ENCODE peak calls at places on chromosomes 2 and 18, in nine cellular contexts. U is HCT116, N is adrenal gland, S is heart left ventricle, V is endothelial cell of umbilical vein, I is transverse colon, M is fibroblast of lung, E is left ventricle myocardium inferior, F is stomach. W is an unnamed sample.

GRCh38 chr2:109663721-109664120 is 49.6 kb downstream of the SOWAHC start:
- DNase-seq in U (no peak), N (peak; percentile 76), S (peak; percentile 74), V (no peak), I (no peak), M (peak; percentile 79), E (peak; percentile 53), F (no peak), W (no peak)

GRCh38 chr2:42925742-42926437 is 133.5 kb upstream of the HAAO start:
- DNase-seq in U (no peak), N (no peak), S (peak; percentile 56), V (no peak), I (no peak), M (no peak), E (no peak), F (peak; percentile 85), W (no peak)

GRCh38 chr18:48605408-48605845 is 66.6 kb downstream of the CTIF start:
- DNase-seq in U (peak; percentile 29), N (no peak), S (no peak), V (peak; percentile 48), I (no peak), M (no peak), E (no peak), F (no peak), W (no peak)

GRCh38 chr2:62344472-62344871 is 148.6 kb downstream of the B3GNT2 start:
- DNase-seq in U (no peak), N (no peak), S (no peak), V (no peak), I (no peak), M (no peak), E (no peak), F (no peak), W (no peak)

GRCh38 chr2:8636041-8636491 is 45.8 kb upstream of the ID2 start:
- DNase-seq in U (no peak), N (no peak), S (no peak), V (no peak), I (no peak), M (no peak), E (no peak), F (no peak), W (no peak)

GRCh38 chr2:55519908-55520885 is 679 bp downstream of the CFAP36 start:
- DNase-seq in U (no peak), N (peak; percentile 61), S (no peak), V (peak; percentile 55), I (peak; percentile 24), M (peak; percentile 8), E (no peak), F (no peak), W (peak; percentile 36)

GRCh38 chr2:142944264-142944663 is 66.8 kb downstream of the KYNU start:
- DNase-seq in U (no peak), N (no peak), S (no peak), V (peak; percentile 34), I (no peak), M (peak; percentile 31), E (no peak), F (no peak), W (no peak)

GRCh38 chr2:109396338-109397180 is 217.2 kb downstream of the SEPTIN10 start:
- DNase-seq in U (no peak), N (no peak), S (no peak), V (peak; percentile 33), I (no peak), M (peak; percentile 25), E (no peak), F (no peak), W (no peak)

GRCh38 chr2:27573452-27573851 is 9.4 kb upstream of the ZNF512 start:
- DNase-seq in U (no peak), N (no peak), S (no peak), V (no peak), I (no peak), M (peak; percentile 98), E (no peak), F (no peak), W (no peak)

GRCh38 chr2:27571197-27571596 is 11.6 kb upstream of the ZNF512 start:
- DNase-seq in U (no peak), N (no peak), S (no peak), V (no peak), I (no peak), M (no peak), E (no peak), F (no peak), W (no peak)

GRCh38 chr2:27571681-27572080 is 11.2 kb upstream of the ZNF512 start:
- DNase-seq in U (no peak), N (no peak), S (no peak), V (no peak), I (no peak), M (no peak), E (no peak), F (no peak), W (no peak)

GRCh38 chr2:27572439-27572838 is 10.4 kb upstream of the ZNF512 start:
- DNase-seq in U (no peak), N (no peak), S (no peak), V (no peak), I (no peak), M (no peak), E (no peak), F (no peak), W (no peak)

GRCh38 chr2:27572998-27573429 is 9.8 kb upstream of the ZNF512 start:
- DNase-seq in U (no peak), N (no peak), S (no peak), V (no peak), I (no peak), M (no peak), E (no peak), F (no peak), W (no peak)
- H3K4me1 ChIP-seq in U (no peaks in the 10 kb centered on the region), N (no peaks in the 10 kb centered on the region), S (no peaks in the 10 kb centered on the region), V (peaks cover 2% of the 10 kb centered on the region), I (no peaks in the 10 kb centered on the region), M (no peaks in the 10 kb centered on the region), E (no peaks in the 10 kb centered on the region), F (no peaks in the 10 kb centered on the region), W (no peaks in the 10 kb centered on the region)

GRCh38 chr18:3265564-3266033 is 3.7 kb downstream of the MYL12B start:
- DNase-seq in U (no peak), N (no peak), S (no peak), V (peak; percentile 64), I (no peak), M (no peak), E (no peak), F (no peak), W (no peak)

GRCh38 chr18:3264362-3264761 is 2.4 kb downstream of the MYL12B start:
- DNase-seq in U (no peak), N (peak; percentile 80), S (no peak), V (no peak), I (peak; percentile 35), M (no peak), E (no peak), F (no peak), W (no peak)

GRCh38 chr18:3261035-3261392 is 919 bp upstream of the MYL12B start:
- DNase-seq in U (no peak), N (no peak), S (no peak), V (no peak), I (no peak), M (no peak), E (no peak), F (no peak), W (no peak)

GRCh38 chr18:3261393-3262233 is at the start of gene MYL12B:
- DNase-seq in U (peak; percentile 62), N (peak; percentile 83), S (peak; percentile 88), V (peak; percentile 80), I (peak; percentile 89), M (peak; percentile 69), E (peak; percentile 82), F (peak; percentile 84), W (peak; percentile 69)

DNA sequence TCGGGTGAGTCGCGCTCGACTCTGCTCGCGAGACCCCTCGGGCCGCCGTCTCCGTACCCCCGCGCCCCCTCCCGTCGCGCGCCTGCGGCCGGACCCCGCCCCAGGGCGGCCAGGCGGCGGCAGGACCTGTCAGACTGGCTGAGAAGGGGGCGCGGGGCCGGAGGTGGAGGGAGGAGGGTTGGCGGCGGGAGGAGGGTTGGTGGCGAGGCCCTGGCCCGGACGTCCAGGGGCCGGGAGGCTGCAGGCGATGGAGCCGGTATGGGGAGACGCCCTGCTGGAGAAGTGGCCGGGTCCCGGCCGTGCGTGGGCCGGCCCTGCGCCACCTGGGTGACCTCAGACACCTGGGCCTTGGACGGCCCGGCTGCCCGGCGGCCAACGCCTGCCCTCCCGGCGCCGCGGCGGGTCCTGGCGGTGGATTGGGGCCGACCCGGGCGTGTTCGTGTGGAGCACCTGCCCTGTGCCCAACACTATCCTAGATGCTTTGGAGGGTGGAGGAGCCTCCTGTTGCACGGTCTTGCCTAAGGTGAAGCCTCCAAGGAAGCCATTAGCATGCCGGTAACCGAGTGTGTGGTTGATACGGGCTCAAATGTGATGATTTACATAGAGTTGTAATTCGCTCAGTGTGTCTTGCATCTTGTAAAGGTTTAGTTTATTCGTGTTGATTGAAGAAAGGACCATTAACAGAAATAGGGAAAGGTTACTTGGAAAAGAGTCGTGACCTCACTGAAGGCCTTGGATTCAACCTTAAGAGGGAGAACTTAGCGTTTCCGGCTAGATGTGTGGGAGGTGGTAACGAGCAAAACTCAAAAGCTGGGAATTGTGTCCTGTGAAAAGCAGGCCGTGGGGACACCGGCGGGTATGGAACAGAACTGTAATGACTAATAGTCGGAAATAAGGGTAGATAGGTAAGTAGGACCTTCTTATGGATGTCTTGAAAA is 570 bp downstream of the MYL12B start:
- DNase-seq in U (no peak), N (no peak), S (no peak), V (peak; percentile 51), I (no peak), M (no peak), E (no peak), F (no peak), W (peak; percentile 51)
- H3K4me1 ChIP-seq in U (peaks cover 52% of the 10 kb centered on the region), N (peaks cover 42% of the 10 kb centered on the region), S (peaks cover 40% of the 10 kb centered on the region), V (peaks cover 45% of the 10 kb centered on the region), I (peaks cover 61% of the 10 kb centered on the region), M (peaks cover 20% of the 10 kb centered on the region), E (peaks cover 97% of the 10 kb centered on the region), F (peaks cover 59% of the 10 kb centered on the region), W (peaks cover 60% of the 10 kb centered on the region)

DNA sequence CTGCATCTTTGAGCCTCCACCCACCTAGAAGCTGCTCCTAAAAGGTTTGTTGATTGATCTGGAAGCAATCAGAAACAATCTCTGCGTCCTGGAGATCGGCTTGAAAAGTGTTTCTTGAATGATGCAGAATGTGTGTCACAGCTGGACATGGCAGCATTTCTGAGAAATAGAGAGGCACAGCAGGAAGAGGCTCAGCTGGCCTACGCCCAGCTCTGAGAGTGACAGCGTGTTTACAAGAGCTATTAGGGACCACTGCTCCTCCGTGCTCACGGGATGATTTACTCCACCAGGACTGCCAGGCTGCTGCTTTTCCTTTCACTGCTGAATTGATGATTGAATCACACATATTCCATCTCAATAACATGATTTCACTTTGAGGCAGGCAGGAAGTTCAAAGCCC is 62.8 kb downstream of the GALNT14 start:
- DNase-seq in U (no peak), N (no peak), S (no peak), V (no peak), I (no peak), M (no peak), E (no peak), F (no peak), W (no peak)
- H3K4me1 ChIP-seq in U (peaks cover 4% of the 10 kb centered on the region), N (no peaks in the 10 kb centered on the region), S (no peaks in the 10 kb centered on the region), V (no peaks in the 10 kb centered on the region), I (no peaks in the 10 kb centered on the region), M (no peaks in the 10 kb centered on the region), E (no peaks in the 10 kb centered on the region), F (no peaks in the 10 kb centered on the region), W (no peaks in the 10 kb centered on the region)

DNA sequence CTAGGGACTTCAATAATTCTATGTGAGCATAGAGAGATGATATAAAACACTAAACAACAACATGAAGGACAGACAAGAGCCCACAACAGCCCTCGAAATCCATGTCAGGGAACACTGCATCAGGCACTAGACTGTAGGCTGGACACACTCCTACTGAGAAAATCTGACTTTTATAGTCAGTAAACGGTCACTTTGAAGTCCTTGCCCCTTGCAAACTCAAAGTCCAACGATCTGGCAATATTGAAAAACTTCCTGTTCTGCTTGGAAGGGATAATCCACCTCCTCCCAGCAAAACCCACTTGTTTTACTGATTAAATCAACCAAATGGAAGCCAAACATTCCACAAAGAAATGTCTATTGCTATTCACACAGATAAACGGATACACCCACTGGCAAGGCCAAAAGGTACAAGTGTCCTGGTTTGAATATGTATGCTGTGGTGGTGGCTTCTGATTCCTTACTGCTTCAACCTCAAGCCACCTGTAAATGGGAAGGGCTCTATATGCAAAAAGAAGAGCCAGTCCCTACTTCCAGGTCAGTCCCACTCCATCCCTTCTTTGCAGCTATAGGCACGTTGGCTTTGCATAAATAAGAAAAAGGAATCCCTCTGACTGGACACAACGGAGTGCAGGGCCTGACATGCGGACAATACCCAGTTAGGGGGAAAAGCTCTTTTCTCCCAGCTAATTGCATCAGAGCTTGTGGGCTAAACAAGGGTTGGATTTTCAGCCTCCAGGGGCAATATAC is 56.6 kb downstream of the STK39 start:
- DNase-seq in U (no peak), N (no peak), S (no peak), V (no peak), I (no peak), M (no peak), E (no peak), F (no peak), W (no peak)
- H3K4me1 ChIP-seq in U (peaks cover 100% of the 10 kb centered on the region), N (no peaks in the 10 kb centered on the region), S (peaks cover 37% of the 10 kb centered on the region), V (peaks cover 28% of the 10 kb centered on the region), I (peaks cover 96% of the 10 kb centered on the region), M (peaks cover 8% of the 10 kb centered on the region), E (peaks cover 78% of the 10 kb centered on the region), F (peaks cover 22% of the 10 kb centered on the region), W (peaks cover 39% of the 10 kb centered on the region)

W was measured in CD8-positive, alpha-beta T cell.